ENCODE peak calls at places on chromosomes 6 and 20, in four cellular contexts. M, Q, A and N are unnamed samples.

GRCh38 chr6:16844183-16844582 is 82.9 kb upstream of the ATXN1 start:
- DNase-seq in M (no peak), Q (no peak), A (no peak), N (no peak)

GRCh38 chr6:148349466-148349865 is 6.8 kb downstream of the SASH1 start:
- DNase-seq in M (no peak), Q (no peak), A (no peak), N (no peak)

GRCh38 chr6:13953061-13953705 is 28.4 kb downstream of the RNF182 start:
- DNase-seq in M (no peak), Q (no peak), A (no peak), N (peak)

GRCh38 chr20:4476903-4477302 is 244.8 kb upstream of the PRND start:
- DNase-seq in M (no peak), Q (no peak), A (no peak), N (no peak)

GRCh38 chr6:39204646-39205244 is 24.5 kb downstream of the KCNK5 start:
- DNase-seq in M (no peak), Q (no peak), A (no peak), N (no peak)

GRCh38 chr6:106799008-106799952 is 169.9 kb downstream of the QRSL1 start:
- DNase-seq in M (peak), Q (no peak), A (no peak), N (peak)

GRCh38 chr6:63640062-63640461 is 4.5 kb downstream of the PHF3 start:
- DNase-seq in M (no peak), Q (no peak), A (no peak), N (no peak)

GRCh38 chr6:73669005-73669404 is 15.2 kb upstream of the SLC17A5 start:
- DNase-seq in M (no peak), Q (no peak), A (no peak), N (no peak)

GRCh38 chr6:130602151-130602770 is 224.9 kb upstream of the SMLR1 start:
- DNase-seq in M (no peak), Q (no peak), A (no peak), N (peak)

GRCh38 chr20:45783656-45784294 is 7.9 kb downstream of the WFDC3 start:
- DNase-seq in M (no peak), Q (peak), A (peak), N (no peak)

GRCh38 chr20:34579936-34580587 is 21.5 kb downstream of the MAP1LC3A start:
- DNase-seq in M (no peak), Q (peak), A (no peak), N (no peak)

GRCh38 chr6:148404456-148405022 is 61.9 kb downstream of the SASH1 start:
- DNase-seq in M (no peak), Q (no peak), A (no peak), N (no peak)

GRCh38 chr6:3569817-3570216 is 113.0 kb upstream of the SLC22A23 start:
- DNase-seq in M (no peak), Q (no peak), A (no peak), N (no peak)

GRCh38 chr6:112979830-112980229 is 632.7 kb downstream of the RFPL4B start:
- DNase-seq in M (no peak), Q (no peak), A (no peak), N (peak)

GRCh38 chr6:46642928-46643751 is 9.5 kb downstream of the CYP39A1 start:
- DNase-seq in M (no peak), Q (no peak), A (no peak), N (no peak)

GRCh38 chr20:4073852-4074741 is 58.7 kb upstream of the RNF24 start:
- DNase-seq in M (no peak), Q (no peak), A (no peak), N (no peak)

GRCh38 chr20:14481863-14482262 is 144.5 kb upstream of the FLRT3 start:
- DNase-seq in M (no peak), Q (no peak), A (no peak), N (no peak)

GRCh38 chr20:40203032-40203431 is 486.0 kb downstream of the MAFB start:
- DNase-seq in M (no peak), Q (no peak), A (no peak), N (no peak)

GRCh38 chr6:117477988-117478852 is 4.3 kb upstream of the DCBLD1 start:
- DNase-seq in M (peak), Q (no peak), A (no peak), N (peak)

GRCh38 chr6:108737594-108738546 is 110.4 kb upstream of the ARMC2 start:
- DNase-seq in M (no peak), Q (peak), A (peak), N (peak)

GRCh38 chr20:58135441-58136170 is 92.8 kb downstream of the ANKRD60 start:
- DNase-seq in M (no peak), Q (no peak), A (no peak), N (no peak)

GRCh38 chr6:108549741-108550140 is 11.0 kb upstream of the FOXO3 start:
- DNase-seq in M (no peak), Q (no peak), A (no peak), N (no peak)

GRCh38 chr6:117495425-117495824 is 13.0 kb downstream of the DCBLD1 start:
- DNase-seq in M (no peak), Q (no peak), A (no peak), N (no peak)

GRCh38 chr6:155033021-155033801 is 38.1 kb downstream of the TIAM2 start:
- DNase-seq in M (no peak), Q (no peak), A (no peak), N (no peak)

GRCh38 chr6:52499026-52499425 is 77.8 kb downstream of the TRAM2 start:
- DNase-seq in M (no peak), Q (no peak), A (no peak), N (no peak)

GRCh38 chr6:52499681-52500239 is 77.1 kb downstream of the TRAM2 start:
- DNase-seq in M (peak), Q (no peak), A (no peak), N (no peak)

GRCh38 chr6:52500268-52501129 is 76.4 kb downstream of the TRAM2 start:
- DNase-seq in M (no peak), Q (no peak), A (no peak), N (no peak)

GRCh38 chr6:52497652-52498408 is 77.7 kb downstream of the EFHC1 start:
- DNase-seq in M (no peak), Q (no peak), A (no peak), N (no peak)

GRCh38 chr6:52498538-52499017 is 78.3 kb downstream of the TRAM2 start:
- DNase-seq in M (no peak), Q (no peak), A (no peak), N (no peak)
- H3K27ac ChIP-seq in M (no peak), Q (peak), A (no peak), N (no peak)

DNA sequence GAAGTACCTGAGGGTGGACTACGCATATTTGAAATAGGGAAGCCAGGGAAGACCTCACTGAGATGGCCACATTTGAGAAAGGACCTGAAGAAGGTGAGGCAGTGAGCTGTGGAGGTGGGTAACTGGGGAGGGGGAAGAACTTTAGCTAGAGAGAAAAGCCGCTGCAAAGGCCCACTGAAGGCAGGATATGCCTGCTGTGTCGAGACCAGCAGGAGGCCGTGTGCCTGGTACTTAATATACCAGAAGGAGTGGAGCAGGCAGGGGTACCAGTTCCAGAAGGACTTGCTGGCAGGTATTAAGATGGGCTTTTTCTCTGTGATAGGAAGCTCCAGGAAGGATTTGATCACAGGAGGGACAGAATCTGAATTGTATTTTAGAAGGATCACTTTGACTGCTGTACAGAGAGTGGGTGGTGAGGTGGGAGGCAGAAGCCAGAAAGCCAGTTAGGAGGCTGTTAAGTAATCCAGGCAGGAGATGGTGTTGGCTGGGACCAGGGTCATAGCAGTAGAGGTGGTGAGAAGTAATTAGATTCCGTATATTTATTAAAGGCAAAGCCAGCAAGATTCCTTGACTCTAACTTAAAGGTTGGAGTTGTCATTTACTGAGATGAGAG is 54.2 kb upstream of the FANCE start:
- DNase-seq in M (no peak), Q (no peak), A (no peak), N (peak)
- H3K27ac ChIP-seq in M (no peak), Q (peak), A (no peak), N (no peak)

GRCh38 chr6:6843057-6843627 is 254.6 kb downstream of the LY86 start:
- DNase-seq in M (no peak), Q (no peak), A (no peak), N (no peak)
- H3K27ac ChIP-seq in M (no peak), Q (no peak), A (no peak), N (peak)

GRCh38 chr20:33075281-33075680 is 4.2 kb upstream of the BPIFB4 start:
- DNase-seq in M (no peak), Q (no peak), A (no peak), N (no peak)
- H3K27ac ChIP-seq in M (no peak), Q (no peak), A (no peak), N (no peak)

DNA sequence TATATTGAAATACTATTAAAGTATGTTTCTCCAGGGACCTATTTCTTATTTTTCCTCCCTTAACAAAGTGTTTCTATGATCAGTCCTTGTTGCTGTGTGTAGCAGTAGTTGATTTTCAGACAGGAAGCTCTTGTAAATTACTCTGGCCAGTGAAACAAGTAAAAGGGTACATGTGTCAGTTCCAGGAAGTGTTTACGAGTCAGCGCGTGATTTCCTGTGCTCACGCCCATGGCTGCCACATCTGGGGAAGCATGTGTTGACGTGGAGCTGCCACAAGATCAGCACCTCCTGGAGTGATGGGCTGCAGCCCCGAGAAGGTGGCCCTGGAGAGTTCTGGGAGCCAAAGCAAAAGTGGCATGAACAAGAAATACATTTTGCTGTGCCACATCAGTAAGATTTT is 38.6 kb upstream of the GGTLC1 start:
- DNase-seq in M (no peak), Q (peak), A (peak), N (peak)
- H3K27ac ChIP-seq in M (no peak), Q (peak), A (peak), N (no peak)